ENCODE peak calls at places on chromosome 12, in six cellular contexts. X is T1000, W is sciatic nerve, I is NCI-H510A treated with DMSO at 0.1 percent for 48 hours, M is NCI-H524, U is astrocyte. C is an unnamed sample.

GRCh38 chr12:88925370-88925915 is 345.2 kb upstream of the KITLG start:
- DNase-seq in X (no peak), W (no peak), I (no peak), M (no peak), U (peak; percentile 4), C (no peak)

GRCh38 chr12:112333030-112333429 is 49.2 kb downstream of the HECTD4 start:
- DNase-seq in X (no peak), W (no peak), I (no peak), M (no peak), U (no peak), C (no peak)

GRCh38 chr12:117896009-117896408 is 72.8 kb downstream of the KSR2 start:
- DNase-seq in X (no peak), W (no peak), I (no peak), M (no peak), U (no peak), C (no peak)

GRCh38 chr12:99914206-99914605 is 70.5 kb downstream of the ANKS1B start:
- DNase-seq in X (no peak), W (no peak), I (no peak), M (no peak), U (no peak), C (no peak)

GRCh38 chr12:96236221-96236822 is 42.1 kb downstream of the ELK3 start:
- DNase-seq in X (no peak), W (no peak), I (no peak), M (no peak), U (peak; percentile 90), C (no peak)

GRCh38 chr12:41188841-41189394 is 798 bp downstream of the PDZRN4 start:
- DNase-seq in X (no peak), W (no peak), I (peak; percentile 6), M (no peak), U (no peak), C (no peak)

GRCh38 chr12:54661048-54661447 is 12.9 kb upstream of the DCD start:
- DNase-seq in X (no peak), W (no peak), I (no peak), M (no peak), U (no peak), C (no peak)

GRCh38 chr12:89547116-89547515 is 21.3 kb upstream of the POC1B start:
- DNase-seq in X (no peak), W (no peak), I (no peak), M (no peak), U (no peak), C (no peak)

GRCh38 chr12:24881227-24881626 is 67.7 kb downstream of the BCAT1 start:
- DNase-seq in X (no peak), W (no peak), I (no peak), M (no peak), U (peak; percentile 78), C (no peak)

GRCh38 chr12:116172224-116172849 is 105.2 kb downstream of the MED13L start:
- DNase-seq in X (no peak), W (no peak), I (no peak), M (no peak), U (no peak), C (no peak)

GRCh38 chr12:127531561-127531960 is 735.4 kb upstream of the TMEM132C start:
- DNase-seq in X (no peak), W (no peak), I (no peak), M (no peak), U (no peak), C (no peak)

GRCh38 chr12:107404981-107405380 is 280.6 kb upstream of the PWP1 start:
- DNase-seq in X (no peak), W (no peak), I (peak; percentile 18), M (peak; percentile 22), U (peak; percentile 25), C (no peak)

GRCh38 chr12:105523164-105524057 is 192.9 kb downstream of the C12orf75 start:
- DNase-seq in X (no peak), W (peak; percentile 74), I (no peak), M (no peak), U (peak; percentile 95), C (peak; percentile 74)

GRCh38 chr12:2341871-2342270 is 289.1 kb downstream of the CACNA1C start:
- DNase-seq in X (peak; percentile 31), W (no peak), I (no peak), M (no peak), U (peak; percentile 80), C (no peak)

GRCh38 chr12:108551556-108551955 is 9.4 kb downstream of the SART3 start:
- DNase-seq in X (no peak), W (no peak), I (no peak), M (no peak), U (peak; percentile 85), C (no peak)

GRCh38 chr12:94640134-94640928 is 10.0 kb downstream of the TMCC3 start:
- DNase-seq in X (no peak), W (no peak), I (no peak), M (no peak), U (peak; percentile 94), C (no peak)

GRCh38 chr12:111597731-111598636 is 1.1 kb downstream of the ATXN2 start:
- DNase-seq in X (no peak), W (peak; percentile 77), I (no peak), M (peak; percentile 35), U (no peak), C (peak; percentile 83)

GRCh38 chr12:23853640-23854039 is 95.8 kb downstream of the SOX5 start:
- DNase-seq in X (no peak), W (no peak), I (no peak), M (no peak), U (no peak), C (no peak)

GRCh38 chr12:31612819-31613218 is 21.9 kb upstream of the DENND5B start:
- DNase-seq in X (no peak), W (no peak), I (no peak), M (no peak), U (no peak), C (no peak)

GRCh38 chr12:109579639-109580038 is 6.0 kb downstream of the MVK start:
- DNase-seq in X (no peak), W (no peak), I (no peak), M (no peak), U (no peak), C (no peak)

GRCh38 chr12:117685115-117685926 is 283.5 kb downstream of the KSR2 start:
- DNase-seq in X (peak; percentile 89), W (peak; percentile 67), I (no peak), M (no peak), U (peak; percentile 85), C (no peak)

GRCh38 chr12:112370156-112370555 is 12.1 kb downstream of the HECTD4 start:
- DNase-seq in X (no peak), W (no peak), I (no peak), M (no peak), U (no peak), C (no peak)

GRCh38 chr12:128814411-128815261 is 9.1 kb downstream of the SLC15A4 start:
- DNase-seq in X (no peak), W (no peak), I (no peak), M (no peak), U (no peak), C (no peak)

GRCh38 chr12:113537041-113537750 is 65.5 kb upstream of the LHX5 start:
- DNase-seq in X (no peak), W (no peak), I (no peak), M (peak; percentile 33), U (no peak), C (no peak)

GRCh38 chr12:42585175-42585845 is 4.2 kb downstream of the PRICKLE1 start:
- DNase-seq in X (no peak), W (no peak), I (no peak), M (no peak), U (no peak), C (no peak)

GRCh38 chr12:122835693-122836026 is 403 bp downstream of the HIP1R start:
- DNase-seq in X (no peak), W (no peak), I (peak; percentile 26), M (no peak), U (no peak), C (no peak)

GRCh38 chr12:10110256-10110844 is 11.6 kb upstream of the CLEC1A start:
- DNase-seq in X (no peak), W (no peak), I (no peak), M (no peak), U (no peak), C (no peak)

GRCh38 chr12:16153273-16153672 is 124.2 kb downstream of the SLC15A5 start:
- DNase-seq in X (no peak), W (no peak), I (no peak), M (no peak), U (no peak), C (no peak)

GRCh38 chr12:17571047-17571446 is 518.9 kb downstream of the RERGL start:
- DNase-seq in X (no peak), W (no peak), I (no peak), M (no peak), U (no peak), C (no peak)

GRCh38 chr12:53006810-53007742 is 820 bp downstream of the EIF4B start:
- DNase-seq in X (peak; percentile 34), W (peak; percentile 85), I (peak; percentile 84), M (peak; percentile 59), U (peak; percentile 36), C (peak; percentile 90)

GRCh38 chr12:20601668-20602280 is 93.4 kb upstream of the SLCO1C1 start:
- DNase-seq in X (no peak), W (no peak), I (peak; percentile 55), M (no peak), U (peak; percentile 50), C (no peak)

GRCh38 chr12:70885952-70886351 is 34.6 kb downstream of the PTPRR start:
- DNase-seq in X (no peak), W (no peak), I (no peak), M (peak; percentile 57), U (no peak), C (no peak)